ENCODE peak calls at places on chromosomes 5 and 9, in six cellular contexts. Z is AG04449, I is caudate nucleus, J is fibroblast of lung, U is AG09309, A is NCI-H1417. E is an unnamed sample.

GRCh38 chr5:160970605-160971191 is 118.7 kb upstream of the ATP10B start:
- DNase-seq in Z (no peak), U (no peak), A (no peak), I (no peak), J (no peak), E (no peak)

GRCh38 chr5:40914835-40915234 is 5.5 kb downstream of the C7 start:
- DNase-seq in J (peak), I (no peak), U (no peak), A (no peak), Z (no peak), E (no peak)

GRCh38 chr9:109331353-109331752 is 10.5 kb upstream of the EPB41L4B start:
- DNase-seq in Z (no peak), I (peak), J (peak), U (no peak), A (peak), E (peak)

GRCh38 chr5:125896381-125896780 is 526.8 kb upstream of the GRAMD2B start:
- DNase-seq in Z (no peak), I (no peak), U (no peak), A (no peak), J (no peak), E (no peak)

GRCh38 chr9:4371108-4371507 is 71.2 kb upstream of the GLIS3 start:
- DNase-seq in J (peak), Z (peak), I (no peak), U (peak), A (no peak), E (no peak)

GRCh38 chr9:95778957-95779356 is 96.5 kb upstream of the ERCC6L2 start:
- DNase-seq in J (peak), A (no peak), U (no peak), I (no peak), Z (no peak), E (no peak)

GRCh38 chr5:133114933-133115310 is 63.1 kb downstream of the HSPA4 start:
- DNase-seq in J (no peak), Z (no peak), I (no peak), U (no peak), A (no peak), E (no peak)

GRCh38 chr5:94469889-94470288 is 148.5 kb downstream of the KIAA0825 start:
- DNase-seq in A (peak), Z (peak), I (no peak), U (peak), J (peak), E (no peak)

GRCh38 chr9:93345630-93346239 is 105.8 kb upstream of the FAM120A start:
- DNase-seq in U (no peak), A (no peak), Z (no peak), J (no peak), I (no peak), E (no peak)

GRCh38 chr5:73214921-73215490 is 42.0 kb downstream of the TMEM174 start:
- DNase-seq in Z (no peak), J (no peak), I (no peak), U (no peak), A (peak), E (no peak)

GRCh38 chr9:6384732-6385131 is 28.3 kb upstream of the UHRF2 start:
- DNase-seq in J (no peak), I (no peak), Z (no peak), A (no peak), U (no peak), E (no peak)

GRCh38 chr5:150146235-150146634 is 9.4 kb downstream of the PDGFRB start:
- DNase-seq in U (no peak), J (no peak), Z (no peak), I (no peak), A (no peak), E (no peak)

GRCh38 chr5:128338649-128339048 is 199.4 kb downstream of the FBN2 start:
- DNase-seq in I (no peak), U (no peak), J (no peak), Z (no peak), A (no peak), E (no peak)

GRCh38 chr5:141488591-141489478 is at the start of gene PCDHGC5:
- DNase-seq in U (peak), J (peak), Z (no peak), I (no peak), A (no peak), E (peak)

GRCh38 chr5:11361768-11362167 is 542.5 kb downstream of the CTNND2 start:
- DNase-seq in I (no peak), J (no peak), A (no peak), U (no peak), Z (no peak), E (no peak)

GRCh38 chr5:72692273-72692672 is 124.2 kb upstream of the TNPO1 start:
- DNase-seq in U (peak), A (no peak), Z (no peak), I (no peak), J (peak), E (no peak)

GRCh38 chr5:138466900-138467710 is 1.8 kb downstream of the EGR1 start:
- DNase-seq in I (no peak), U (peak), J (peak), A (no peak), Z (no peak), E (no peak)

GRCh38 chr5:149238540-149238939 is 33.1 kb upstream of the AFAP1L1 start:
- DNase-seq in A (no peak), Z (no peak), I (no peak), J (no peak), U (no peak), E (no peak)

GRCh38 chr5:78362220-78362619 is 1.8 kb downstream of the SCAMP1 start:
- DNase-seq in J (no peak), I (no peak), U (no peak), Z (no peak), A (no peak), E (no peak)

GRCh38 chr9:93646640-93647178 is 70.3 kb downstream of the PHF2 start:
- DNase-seq in A (no peak), J (no peak), Z (no peak), U (no peak), I (no peak), E (no peak)